ENCODE peak calls at places on chromosomes 1 and 21, in eight cellular contexts. H is pancreas; G is stimulated activated CD4-positive, alpha-beta T cell treated with anti-CD3 and anti-CD28 coated beads, Interleukin-1b, Interleukin-23, amount 100 ng/mL, for 4 hours; R is aorta; C is cardiac muscle cell; B is type B pancreatic cell; A is stimulated activated CD8-positive, alpha-beta memory T cell treated with anti-CD3 and anti-CD28 coated beads, Interleukin-15, amount 100 ng/mL, for 4 hours; D is head of caudate nucleus. Y is an unnamed sample.

GRCh38 chr1:216014046-216014445 is 409.2 kb downstream of the USH2A start:
- DNase-seq in H (no peak), R (no peak), B (no peak), C (no peak), G (no peak), A (no peak), D (no peak), Y (no peak)

GRCh38 chr1:219085082-219085481 is 88.6 kb upstream of the LYPLAL1 start:
- DNase-seq in R (no peak), D (no peak), B (no peak), G (no peak), H (no peak), C (no peak), A (no peak), Y (no peak)

GRCh38 chr1:201176931-201177330 is 13.7 kb upstream of the IGFN1 start:
- DNase-seq in H (no peak), C (no peak), B (no peak), D (no peak), A (no peak), R (no peak), G (no peak), Y (no peak)

GRCh38 chr1:44326821-44327465 is 28.1 kb downstream of the ERI3 start:
- DNase-seq in R (no peak), C (peak), H (no peak), D (no peak), B (no peak), G (no peak), A (no peak), Y (no peak)

GRCh38 chr1:109133815-109134214 is 19.9 kb downstream of the ELAPOR1 start:
- DNase-seq in G (no peak), D (peak), R (peak), C (no peak), A (no peak), B (no peak), H (peak), Y (no peak)

GRCh38 chr1:228098323-228098931 is 4.7 kb downstream of the C1orf35 start:
- DNase-seq in B (no peak), H (peak), C (no peak), D (peak), G (no peak), A (no peak), R (no peak), Y (no peak)

GRCh38 chr1:156658945-156659574 is 17.1 kb downstream of the BCAN start:
- DNase-seq in H (no peak), A (no peak), R (no peak), G (no peak), C (no peak), B (no peak), D (no peak), Y (no peak)

GRCh38 chr1:28256197-28256827 is 3.0 kb upstream of the SESN2 start:
- DNase-seq in A (no peak), C (no peak), R (no peak), H (no peak), D (no peak), B (no peak), G (no peak), Y (no peak)

GRCh38 chr1:204791453-204792366 is 79.0 kb upstream of the NFASC start:
- DNase-seq in H (peak), C (peak), B (peak), A (peak), D (peak), R (peak), G (peak), Y (peak)

GRCh38 chr1:195584870-195585624 is 1023.2 kb downstream of the KCNT2 start:
- DNase-seq in B (no peak), R (no peak), H (no peak), D (no peak), G (no peak), A (no peak), C (no peak), Y (no peak)

GRCh38 chr21:35147439-35147838 is 98.3 kb upstream of the RUNX1 start:
- DNase-seq in G (no peak), B (no peak), H (no peak), R (no peak), D (no peak), A (no peak), C (no peak), Y (no peak)

GRCh38 chr1:244104309-244105060 is 53.4 kb downstream of the ZBTB18 start:
- DNase-seq in R (no peak), A (no peak), G (no peak), H (no peak), B (no peak), D (no peak), C (no peak), Y (no peak)

GRCh38 chr1:222009105-222009730 is 267.3 kb upstream of the DUSP10 start:
- DNase-seq in B (no peak), C (peak), G (no peak), A (no peak), D (no peak), H (no peak), R (no peak), Y (peak)

GRCh38 chr1:221169447-221169889 is 290.2 kb downstream of the HLX start:
- DNase-seq in H (peak), B (no peak), G (no peak), C (peak), R (no peak), A (no peak), D (no peak), Y (no peak)

GRCh38 chr1:6348511-6349191 is 44.9 kb downstream of the ACOT7 start:
- DNase-seq in G (peak), R (no peak), H (no peak), C (no peak), A (peak), B (no peak), D (no peak), Y (no peak)

GRCh38 chr1:30722175-30722537 is 1.2 kb downstream of the MATN1 start:
- DNase-seq in C (no peak), A (no peak), B (no peak), D (no peak), R (no peak), H (no peak), G (no peak), Y (no peak)

GRCh38 chr1:101105877-101106276 is 80.3 kb upstream of the DPH5 start:
- DNase-seq in A (no peak), B (no peak), H (no peak), D (no peak), G (no peak), C (no peak), R (no peak), Y (no peak)

GRCh38 chr1:161200992-161201827 is 957 bp upstream of the NDUFS2 start:
- DNase-seq in B (no peak), H (no peak), A (no peak), D (no peak), C (no peak), R (peak), G (no peak), Y (no peak)

GRCh38 chr1:209576392-209576791 is 7.1 kb upstream of the CAMK1G start:
- DNase-seq in G (no peak), A (no peak), C (peak), H (no peak), R (no peak), D (no peak), B (no peak), Y (no peak)

GRCh38 chr1:229310833-229311232 is 32.0 kb downstream of the CCSAP start:
- DNase-seq in A (no peak), R (no peak), C (no peak), H (no peak), D (no peak), B (no peak), G (no peak), Y (no peak)

GRCh38 chr1:206101351-206101750 is 15.8 kb downstream of the AVPR1B start:
- DNase-seq in A (no peak), D (no peak), H (no peak), R (no peak), G (no peak), B (no peak), C (no peak), Y (no peak)

GRCh38 chr1:72557446-72558049 is 275.2 kb upstream of the NEGR1 start:
- DNase-seq in C (peak), A (no peak), G (no peak), R (no peak), H (no peak), B (no peak), D (no peak), Y (no peak)

GRCh38 chr1:27519341-27520258 is 29.6 kb upstream of the WASF2 start:
- DNase-seq in C (peak), D (peak), G (no peak), A (no peak), R (peak), B (no peak), H (peak), Y (no peak)

GRCh38 chr1:205766570-205766969 is 8.7 kb downstream of the RAB29 start:
- DNase-seq in H (no peak), C (no peak), B (no peak), G (no peak), D (no peak), R (no peak), A (no peak), Y (no peak)

GRCh38 chr1:94125551-94126514 is 4.9 kb upstream of the ABCA4 start:
- DNase-seq in G (no peak), A (no peak), C (no peak), R (no peak), H (no peak), B (no peak), D (no peak), Y (no peak)

GRCh38 chr1:2388004-2388913 is 3.1 kb downstream of the MORN1 start:
- DNase-seq in R (peak), G (no peak), A (no peak), D (no peak), H (no peak), B (no peak), C (no peak), Y (no peak)

GRCh38 chr1:6245086-6245868 is 1.3 kb downstream of the HES3 start:
- DNase-seq in R (peak), A (peak), G (peak), C (peak), H (peak), B (peak), D (peak), Y (peak)

GRCh38 chr1:168621356-168621755 is 45.0 kb downstream of the XCL1 start:
- DNase-seq in D (no peak), A (no peak), B (no peak), G (no peak), C (peak), H (no peak), R (no peak), Y (no peak)

GRCh38 chr1:40316595-40317393 is at the start of gene COL9A2:
- DNase-seq in G (peak), A (peak), R (peak), C (peak), B (no peak), H (peak), D (peak), Y (no peak)

GRCh38 chr1:170126691-170127090 is 19.1 kb upstream of the NTMT2 start:
- DNase-seq in D (no peak), B (no peak), H (no peak), A (no peak), R (no peak), C (peak), G (no peak), Y (no peak)

GRCh38 chr1:7266561-7266960 is 481.3 kb downstream of the CAMTA1 start:
- DNase-seq in B (no peak), C (no peak), R (no peak), D (no peak), A (no peak), G (no peak), H (no peak), Y (no peak)

Y was measured in activated CD8-positive, alpha-beta memory T cell treated with anti-CD3 and anti-CD28 coated beads for 4 hours.